ENCODE peak calls at places on chromosomes 3 and 15, in four cellular contexts. One of them, this sample, is unnamed.

GRCh38 chr3:17213102-17213501 is 328.3 kb downstream of the PLCL2 start:
- DNase-seq in GM03348: no peak
- DNase-seq in fibroblast of gingiva: peak; percentile 10
- DNase-seq in hippocampal formation: no peak
- DNase-seq in this sample: no peak

GRCh38 chr15:77646104-77646694 is 13.5 kb upstream of the LINGO1 start:
- DNase-seq in GM03348: no peak
- DNase-seq in fibroblast of gingiva: no peak
- DNase-seq in hippocampal formation: no peak
- DNase-seq in this sample: no peak

GRCh38 chr15:65620833-65621232 is 905 bp upstream of the SLC24A1 start:
- DNase-seq in GM03348: no peak
- DNase-seq in fibroblast of gingiva: no peak
- DNase-seq in hippocampal formation: no peak
- DNase-seq in this sample: no peak

GRCh38 chr15:36943496-36944361 is 156.6 kb downstream of the MEIS2 start:
- DNase-seq in GM03348: no peak
- DNase-seq in fibroblast of gingiva: no peak
- DNase-seq in hippocampal formation: no peak
- DNase-seq in this sample: no peak

GRCh38 chr3:101011086-101011485 is 17.9 kb upstream of the ABI3BP start:
- DNase-seq in GM03348: peak; percentile 47
- DNase-seq in fibroblast of gingiva: peak; percentile 78
- DNase-seq in hippocampal formation: no peak
- DNase-seq in this sample: no peak

GRCh38 chr3:21979706-21980105 is 228.7 kb upstream of the ZNF385D start:
- DNase-seq in GM03348: no peak
- DNase-seq in fibroblast of gingiva: peak; percentile 4
- DNase-seq in hippocampal formation: no peak
- DNase-seq in this sample: no peak

GRCh38 chr15:58704155-58704825 is 45.2 kb downstream of the ADAM10 start:
- DNase-seq in GM03348: no peak
- DNase-seq in fibroblast of gingiva: peak; percentile 48
- DNase-seq in hippocampal formation: no peak
- DNase-seq in this sample: no peak

GRCh38 chr15:20351448-20351961 is 190.1 kb downstream of the GOLGA6L6 start:
- DNase-seq in GM03348: peak; percentile 53
- DNase-seq in fibroblast of gingiva: no peak
- DNase-seq in hippocampal formation: no peak
- DNase-seq in this sample: no peak

GRCh38 chr15:89998141-89998661 is 2.9 kb upstream of the ZNF710 start:
- DNase-seq in GM03348: peak; percentile 44
- DNase-seq in fibroblast of gingiva: peak; percentile 12
- DNase-seq in hippocampal formation: no peak
- DNase-seq in this sample: no peak

GRCh38 chr3:9704343-9705322 is 1.0 kb downstream of the CPNE9 start:
- DNase-seq in GM03348: peak; percentile 76
- DNase-seq in fibroblast of gingiva: no peak
- DNase-seq in hippocampal formation: no peak
- DNase-seq in this sample: no peak

GRCh38 chr3:42871592-42872196 is 4.0 kb downstream of the CYP8B1 start:
- DNase-seq in GM03348: no peak
- DNase-seq in fibroblast of gingiva: no peak
- DNase-seq in hippocampal formation: no peak
- DNase-seq in this sample: no peak

GRCh38 chr3:119794971-119795612 is 13.2 kb downstream of the NR1I2 start:
- DNase-seq in GM03348: no peak
- DNase-seq in fibroblast of gingiva: no peak
- DNase-seq in hippocampal formation: no peak
- DNase-seq in this sample: no peak

GRCh38 chr15:77171568-77171967 is 100.7 kb upstream of the TSPAN3 start:
- DNase-seq in GM03348: no peak
- DNase-seq in fibroblast of gingiva: no peak
- DNase-seq in hippocampal formation: no peak
- DNase-seq in this sample: no peak

GRCh38 chr15:64850778-64851502 is 9.2 kb downstream of the PLEKHO2 start:
- DNase-seq in GM03348: no peak
- DNase-seq in fibroblast of gingiva: no peak
- DNase-seq in hippocampal formation: no peak
- DNase-seq in this sample: no peak

GRCh38 chr3:68919000-68919399 is 13.3 kb downstream of the TAFA4 start:
- DNase-seq in GM03348: peak; percentile 9
- DNase-seq in fibroblast of gingiva: no peak
- DNase-seq in hippocampal formation: no peak
- DNase-seq in this sample: no peak

GRCh38 chr3:67804089-67804488 is 149.7 kb upstream of the SUCLG2 start:
- DNase-seq in GM03348: no peak
- DNase-seq in fibroblast of gingiva: peak; percentile 12
- DNase-seq in hippocampal formation: no peak
- DNase-seq in this sample: no peak

GRCh38 chr15:79370716-79371115 is 59.8 kb downstream of the TMED3 start:
- DNase-seq in GM03348: peak; percentile 15
- DNase-seq in fibroblast of gingiva: no peak
- DNase-seq in hippocampal formation: no peak
- DNase-seq in this sample: no peak

GRCh38 chr3:152662157-152662556 is 172.8 kb upstream of the P2RY1 start:
- DNase-seq in GM03348: no peak
- DNase-seq in fibroblast of gingiva: no peak
- DNase-seq in hippocampal formation: no peak
- DNase-seq in this sample: no peak

GRCh38 chr3:129673012-129673411 is 66.5 kb upstream of the PLXND1 start:
- DNase-seq in GM03348: no peak
- DNase-seq in fibroblast of gingiva: no peak
- DNase-seq in hippocampal formation: no peak
- DNase-seq in this sample: no peak

GRCh38 chr15:83561661-83562060 is 92.3 kb upstream of the ADAMTSL3 start:
- DNase-seq in GM03348: no peak
- DNase-seq in fibroblast of gingiva: no peak
- DNase-seq in hippocampal formation: no peak
- DNase-seq in this sample: no peak

GRCh38 chr3:104018541-104018940 is 1348.2 kb upstream of the ALCAM start:
- DNase-seq in GM03348: no peak
- DNase-seq in fibroblast of gingiva: no peak
- DNase-seq in hippocampal formation: no peak
- DNase-seq in this sample: no peak

GRCh38 chr3:12541625-12542024 is 3.7 kb downstream of the MKRN2OS start:
- DNase-seq in GM03348: no peak
- DNase-seq in fibroblast of gingiva: no peak
- DNase-seq in hippocampal formation: no peak
- DNase-seq in this sample: no peak